ENCODE peak calls at places on chromosomes 5 and 9, in six cellular contexts. I is mesenchymal stem cell, B is ELR, M is amniotic stem cell, F is posterior vena cava, V is cardiac muscle cell. J is an unnamed sample.

GRCh38 chr5:113266227-113266912 is 168.4 kb downstream of the TSSK1B start:
- DNase-seq in I (peak), B (no peak), M (no peak), F (no peak), V (peak), J (no peak)

GRCh38 chr5:22431840-22432239 is 421.3 kb downstream of the CDH12 start:
- DNase-seq in I (no peak), B (no peak), M (no peak), F (no peak), V (no peak), J (no peak)

GRCh38 chr5:138444078-138444773 is 5.4 kb downstream of the REEP2 start:
- DNase-seq in I (no peak), B (no peak), M (no peak), F (no peak), V (no peak), J (no peak)

GRCh38 chr5:110899566-110900412 is 161.0 kb downstream of the SLC25A46 start:
- DNase-seq in I (peak), B (peak), M (no peak), F (no peak), V (peak), J (peak)

GRCh38 chr5:60101561-60101960 is 208.0 kb upstream of the PDE4D start:
- DNase-seq in I (no peak), B (no peak), M (no peak), F (no peak), V (no peak), J (peak)

GRCh38 chr5:81554647-81555046 is 160.7 kb upstream of the ACOT12 start:
- DNase-seq in I (no peak), B (no peak), M (no peak), F (no peak), V (no peak), J (no peak)

GRCh38 chr5:112329429-112330090 is 89.5 kb downstream of the EPB41L4A start:
- DNase-seq in I (no peak), B (no peak), M (no peak), F (no peak), V (no peak), J (no peak)

GRCh38 chr9:91991621-91992435 is 41.8 kb upstream of the ROR2 start:
- DNase-seq in I (no peak), B (peak), M (no peak), F (no peak), V (no peak), J (peak)

GRCh38 chr5:59272744-59273427 is 620.6 kb downstream of the PDE4D start:
- DNase-seq in I (no peak), B (no peak), M (no peak), F (no peak), V (no peak), J (no peak)

GRCh38 chr9:95077053-95077765 is 240.3 kb downstream of the FANCC start:
- DNase-seq in I (no peak), B (no peak), M (no peak), F (no peak), V (no peak), J (no peak)

GRCh38 chr5:91206734-91207133 is 176.4 kb downstream of the ARRDC3 start:
- DNase-seq in I (peak), B (peak), M (peak), F (no peak), V (peak), J (peak)

GRCh38 chr9:76292658-76293057 is 101.6 kb downstream of the RFK start:
- DNase-seq in I (no peak), B (no peak), M (no peak), F (no peak), V (no peak), J (peak)

GRCh38 chr9:133130721-133131244 is 9.7 kb upstream of the RALGDS start:
- DNase-seq in I (no peak), B (no peak), M (no peak), F (no peak), V (no peak), J (no peak)

GRCh38 chr5:99005506-99005905 is 76.7 kb upstream of the CHD1 start:
- DNase-seq in I (peak), B (no peak), M (no peak), F (no peak), V (no peak), J (no peak)

GRCh38 chr5:173310296-173310769 is 17.9 kb downstream of the STC2 start:
- DNase-seq in I (no peak), B (no peak), M (no peak), F (no peak), V (no peak), J (no peak)

GRCh38 chr5:2751592-2752021 is at the start of gene IRX2:
- DNase-seq in I (no peak), B (peak), M (no peak), F (no peak), V (peak), J (no peak)

GRCh38 chr5:180070726-180071417 is 687 bp downstream of the RNF130 start:
- DNase-seq in I (peak), B (peak), M (peak), F (peak), V (peak), J (peak)

J was measured in M059J.